ENCODE peak calls at places on chromosomes 16 and 17, in six cellular contexts. Q, Y, Z, J, T and X are unnamed samples.
A peak's percentile ranks its signal among the peaks of the same experiment; 100 is the strongest.

GRCh38 chr17:35871415-35871814 is 2.7 kb upstream of the HEATR9 start:
- DNase-seq in Q (no peak), Y (no peak), Z (no peak), J (no peak), T (no peak), X (peak; percentile 55)

GRCh38 chr17:1484586-1485310 is 7.7 kb downstream of the MYO1C start:
- DNase-seq in Q (peak; percentile 24), Y (peak; percentile 75), Z (peak; percentile 23), J (peak; percentile 43), T (peak; percentile 67), X (peak; percentile 65)

GRCh38 chr17:76623271-76624146 is 20.0 kb downstream of the ST6GALNAC1 start:
- DNase-seq in Q (peak; percentile 41), Y (peak; percentile 74), Z (peak; percentile 79), J (no peak), T (peak; percentile 80), X (peak; percentile 73)

GRCh38 chr16:1705688-1706385 is at the start of gene MAPK8IP3:
- DNase-seq in Q (peak; percentile 74), Y (peak; percentile 91), Z (peak; percentile 95), J (peak; percentile 43), T (peak; percentile 97), X (peak; percentile 83)

GRCh38 chr16:27511657-27512056 is 38.1 kb downstream of the GTF3C1 start:
- DNase-seq in Q (no peak), Y (no peak), Z (no peak), J (no peak), T (no peak), X (no peak)

GRCh38 chr16:79632289-79632688 is 31.8 kb upstream of the MAF start:
- DNase-seq in Q (no peak), Y (peak; percentile 19), Z (no peak), J (no peak), T (no peak), X (peak; percentile 4)

GRCh38 chr16:25012525-25012991 is 2.6 kb downstream of the ARHGAP17 start:
- DNase-seq in Q (no peak), Y (peak; percentile 49), Z (peak; percentile 57), J (no peak), T (no peak), X (peak; percentile 35)

GRCh38 chr16:81686391-81687182 is 92.5 kb upstream of the PLCG2 start:
- DNase-seq in Q (no peak), Y (no peak), Z (peak; percentile 99), J (no peak), T (no peak), X (no peak)

GRCh38 chr16:27270389-27270788 is 1.8 kb upstream of the NSMCE1 start:
- DNase-seq in Q (no peak), Y (no peak), Z (no peak), J (no peak), T (no peak), X (no peak)

GRCh38 chr17:647340-648197 is 67.1 kb downstream of the VPS53 start:
- DNase-seq in Q (no peak), Y (no peak), Z (no peak), J (no peak), T (no peak), X (no peak)

GRCh38 chr16:77172964-77173363 is 18.0 kb upstream of the MON1B start:
- DNase-seq in Q (no peak), Y (no peak), Z (peak; percentile 85), J (no peak), T (no peak), X (no peak)

GRCh38 chr17:79024901-79025737 is 1.1 kb downstream of the C1QTNF1 start:
- DNase-seq in Q (no peak), Y (no peak), Z (no peak), J (no peak), T (no peak), X (no peak)

GRCh38 chr17:45103269-45103795 is 29.0 kb downstream of the PLCD3 start:
- DNase-seq in Q (no peak), Y (no peak), Z (no peak), J (no peak), T (no peak), X (no peak)

GRCh38 chr16:57892447-57893096 is 78.4 kb downstream of the CNGB1 start:
- DNase-seq in Q (peak; percentile 81), Y (peak; percentile 36), Z (no peak), J (no peak), T (no peak), X (no peak)

GRCh38 chr17:66777689-66778225 is 57.2 kb upstream of the CACNG5 start:
- DNase-seq in Q (no peak), Y (no peak), Z (no peak), J (no peak), T (no peak), X (no peak)

GRCh38 chr16:84791501-84791900 is 28.3 kb upstream of the CRISPLD2 start:
- DNase-seq in Q (no peak), Y (no peak), Z (no peak), J (no peak), T (no peak), X (no peak)

GRCh38 chr16:85313541-85314208 is 201.4 kb upstream of the CIBAR2 start:
- DNase-seq in Q (no peak), Y (no peak), Z (peak; percentile 21), J (no peak), T (no peak), X (no peak)

DNA sequence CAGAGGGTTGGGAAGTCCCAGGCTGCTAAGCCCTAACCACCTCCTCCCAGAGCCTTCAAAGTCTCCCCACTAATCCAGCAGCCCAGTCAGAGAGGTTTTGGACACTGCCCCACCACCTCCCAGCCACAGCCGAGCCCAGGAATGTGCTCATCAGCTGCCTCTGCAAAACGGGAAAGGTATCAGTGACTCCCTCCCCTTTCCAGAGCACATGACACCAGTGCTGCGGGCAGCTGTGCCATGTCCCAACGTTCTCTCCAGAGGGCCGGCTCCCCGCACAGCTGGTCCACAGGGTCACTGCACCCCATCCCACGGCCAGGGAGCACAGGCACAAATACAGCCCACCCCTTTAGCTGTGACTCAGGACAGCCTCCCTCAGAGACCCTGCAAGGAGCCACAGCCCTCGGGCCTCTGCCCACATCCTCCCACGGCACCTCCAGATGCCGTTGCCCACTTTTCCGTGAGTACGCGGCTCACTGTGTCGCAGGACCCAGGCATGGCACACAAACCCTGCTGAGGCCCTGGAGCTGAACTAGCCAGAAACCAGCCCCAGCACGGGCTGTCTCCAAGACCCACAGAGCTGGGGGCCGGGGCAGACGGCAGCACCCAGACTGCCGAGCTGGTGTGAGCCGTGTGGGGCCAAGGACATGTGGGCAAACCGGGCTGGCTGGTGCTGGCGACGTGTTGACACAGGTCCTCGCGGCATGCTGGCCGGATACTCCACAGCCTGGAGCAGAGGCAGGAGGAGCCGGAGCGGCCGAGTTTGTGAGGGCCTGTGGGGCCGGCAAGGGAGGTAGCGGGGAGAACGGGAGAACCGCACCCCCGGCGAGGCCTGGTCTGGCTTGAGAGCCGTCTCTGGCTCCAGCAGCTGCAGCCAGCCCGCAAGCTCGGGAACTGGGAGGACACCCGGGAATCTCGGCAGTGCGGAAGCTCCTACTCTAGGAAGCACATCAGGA is 6.3 kb upstream of the PPP1R27 start:
- DNase-seq in Q (no peak), Y (no peak), Z (no peak), J (no peak), T (no peak), X (peak; percentile 92)
- TF ChIP-seq POLR2A in Q (no peak), Y (no peak), Z (no peak), J (no peak), T (no peak), X (peak; percentile 31)

DNA sequence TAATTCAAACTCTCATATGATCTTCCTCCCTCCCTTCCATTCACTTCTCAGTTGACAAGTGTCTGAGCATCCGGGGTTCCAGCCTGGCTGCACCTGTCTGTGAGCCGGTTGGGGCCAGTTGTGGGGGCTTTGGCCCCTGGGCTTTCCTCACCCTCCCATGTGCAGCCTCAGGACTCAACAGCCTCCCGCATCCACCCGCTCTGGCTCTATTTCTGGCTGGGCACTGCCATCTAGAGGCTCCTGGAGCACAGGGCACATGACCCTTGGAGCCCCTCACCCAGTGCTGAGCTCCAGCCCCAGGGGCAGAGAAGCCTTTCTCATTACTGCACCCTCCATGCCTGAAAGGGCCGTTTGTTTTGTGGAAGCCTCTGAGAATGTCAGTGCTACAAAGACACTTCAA is 43.3 kb downstream of the HAPSTR1 start:
- DNase-seq in Q (peak; percentile 79), Y (peak; percentile 67), Z (peak; percentile 47), J (no peak), T (peak; percentile 53), X (peak; percentile 78)
- TF ChIP-seq MYC in Q (peak; percentile 74), Y (no peak), Z (no peak), J (no peak), T (no peak), X (peak; percentile 89)

DNA sequence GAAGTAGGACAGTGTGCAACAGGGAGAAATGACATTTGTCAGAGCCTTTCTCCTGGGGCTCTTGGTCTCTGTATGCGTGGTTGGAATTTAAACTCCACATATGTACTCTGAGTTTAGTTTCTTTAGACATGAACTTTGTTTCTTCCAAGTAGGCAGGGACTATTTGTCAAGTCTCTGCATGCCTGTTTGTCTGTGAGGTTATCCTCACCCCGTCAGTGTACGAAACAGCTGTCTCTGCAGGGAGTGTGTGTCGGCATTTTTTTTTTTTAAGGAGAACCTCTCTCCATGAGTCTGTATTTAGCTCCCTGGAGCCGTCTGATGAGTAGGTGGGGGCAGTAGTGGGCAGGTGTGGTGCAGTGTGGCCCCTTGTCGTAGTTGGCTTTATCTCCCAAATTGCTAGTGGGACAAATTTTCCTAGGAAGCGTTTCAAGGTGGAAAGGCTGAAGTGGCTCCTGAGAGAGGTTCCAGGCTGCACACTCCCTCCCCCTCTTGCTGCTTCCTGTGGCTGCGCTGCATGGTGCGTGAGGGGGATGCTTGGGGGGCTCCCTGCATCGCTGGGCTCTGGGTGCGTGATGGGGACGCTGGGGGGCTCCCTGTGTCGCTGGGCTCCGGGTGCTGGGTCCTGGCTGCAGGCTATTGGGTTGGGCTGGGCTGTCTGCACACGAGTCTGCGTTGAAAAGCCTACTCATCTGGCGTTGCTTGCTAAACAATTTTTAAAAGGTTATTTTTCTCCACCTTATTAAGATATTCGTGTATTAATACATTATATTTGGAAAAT is 29.9 kb downstream of the NDEL1 start:
- DNase-seq in Q (no peak), Y (no peak), Z (no peak), J (no peak), T (no peak), X (no peak)
- H3K4me3 ChIP-seq in Q (no peak overlapping the region), Y (no peak overlapping the region), Z (no peak overlapping the region), J (no peak overlapping the region), T (no peak overlapping the region), X (no peak overlapping the region)

GRCh38 chr16:68658974-68659360 is 13.9 kb downstream of the CDH3 start:
- DNase-seq in Q (no peak), Y (no peak), Z (no peak), J (no peak), T (no peak), X (no peak)

GRCh38 chr16:68665501-68665900 is 20.4 kb downstream of the CDH3 start:
- DNase-seq in Q (no peak), Y (no peak), Z (no peak), J (no peak), T (no peak), X (no peak)

GRCh38 chr16:68658258-68658973 is 13.3 kb downstream of the CDH3 start:
- DNase-seq in Q (no peak), Y (peak; percentile 53), Z (no peak), J (no peak), T (no peak), X (no peak)

GRCh38 chr16:68664297-68664696 is 19.2 kb downstream of the CDH3 start:
- DNase-seq in Q (no peak), Y (no peak), Z (no peak), J (no peak), T (no peak), X (no peak)

GRCh38 chr16:68662035-68662434 is 16.9 kb downstream of the CDH3 start:
- DNase-seq in Q (no peak), Y (no peak), Z (no peak), J (no peak), T (no peak), X (no peak)
- TF ChIP-seq POLR2A in Q (no peak), Y (no peak), Z (no peak), J (no peak), T (no peak), X (no peak)